ENCODE peak calls at places on chromosomes 5 and 9, in six cellular contexts. R, Y, I, W, P and M are unnamed samples.

GRCh38 chr5:56838409-56839039 is 23.2 kb downstream of the MAP3K1 start:
- DNase-seq in R (no peak), Y (no peak), I (no peak), W (no peak), P (peak; percentile 32), M (no peak)

GRCh38 chr9:34446468-34446891 is 11.9 kb downstream of the FAM219A start:
- DNase-seq in R (no peak), Y (no peak), I (no peak), W (no peak), P (no peak), M (no peak)

GRCh38 chr9:77455312-77455927 is 192.7 kb downstream of the GNA14 start:
- DNase-seq in R (peak; percentile 18), Y (peak; percentile 56), I (peak; percentile 71), W (no peak), P (peak; percentile 39), M (no peak)

GRCh38 chr5:60497706-60498500 is 202.1 kb downstream of the DEPDC1B start:
- DNase-seq in R (no peak), Y (no peak), I (no peak), W (no peak), P (no peak), M (no peak)

GRCh38 chr5:15837584-15838289 is 337.8 kb downstream of the FBXL7 start:
- DNase-seq in R (no peak), Y (no peak), I (no peak), W (no peak), P (no peak), M (no peak)

GRCh38 chr5:122258840-122259239 is 53.2 kb upstream of the SNCAIP start:
- DNase-seq in R (no peak), Y (no peak), I (no peak), W (no peak), P (no peak), M (no peak)

GRCh38 chr5:178394074-178394473 is 161.5 kb upstream of the PHYKPL start:
- DNase-seq in R (no peak), Y (no peak), I (peak; percentile 44), W (no peak), P (no peak), M (no peak)

GRCh38 chr5:149572576-149573231 is 8.6 kb upstream of the ARHGEF37 start:
- DNase-seq in R (no peak), Y (no peak), I (no peak), W (no peak), P (no peak), M (no peak)

GRCh38 chr9:136543830-136544548 is 1.9 kb downstream of the NOTCH1 start:
- DNase-seq in R (peak; percentile 54), Y (no peak), I (no peak), W (no peak), P (peak; percentile 74), M (no peak)

GRCh38 chr9:130445268-130445983 is 665 bp downstream of the ASS1 start:
- DNase-seq in R (no peak), Y (no peak), I (peak; percentile 65), W (peak; percentile 77), P (peak; percentile 66), M (peak; percentile 78)

GRCh38 chr9:13911473-13911872 is 402.5 kb downstream of the NFIB start:
- DNase-seq in R (no peak), Y (no peak), I (no peak), W (no peak), P (no peak), M (no peak)

GRCh38 chr5:103347729-103348128 is 89.2 kb downstream of the MACIR start:
- DNase-seq in R (no peak), Y (no peak), I (no peak), W (no peak), P (no peak), M (no peak)

GRCh38 chr5:65871182-65871581 is 55.2 kb upstream of the ERBIN start:
- DNase-seq in R (no peak), Y (peak; percentile 56), I (no peak), W (no peak), P (no peak), M (no peak)

GRCh38 chr5:137735531-137736284 is at the start of gene KLHL3:
- DNase-seq in R (no peak), Y (no peak), I (peak; percentile 87), W (no peak), P (peak; percentile 60), M (peak; percentile 64)

GRCh38 chr9:101462558-101462957 is 27.0 kb upstream of the ALDOB start:
- DNase-seq in R (no peak), Y (no peak), I (no peak), W (no peak), P (no peak), M (no peak)

DNA sequence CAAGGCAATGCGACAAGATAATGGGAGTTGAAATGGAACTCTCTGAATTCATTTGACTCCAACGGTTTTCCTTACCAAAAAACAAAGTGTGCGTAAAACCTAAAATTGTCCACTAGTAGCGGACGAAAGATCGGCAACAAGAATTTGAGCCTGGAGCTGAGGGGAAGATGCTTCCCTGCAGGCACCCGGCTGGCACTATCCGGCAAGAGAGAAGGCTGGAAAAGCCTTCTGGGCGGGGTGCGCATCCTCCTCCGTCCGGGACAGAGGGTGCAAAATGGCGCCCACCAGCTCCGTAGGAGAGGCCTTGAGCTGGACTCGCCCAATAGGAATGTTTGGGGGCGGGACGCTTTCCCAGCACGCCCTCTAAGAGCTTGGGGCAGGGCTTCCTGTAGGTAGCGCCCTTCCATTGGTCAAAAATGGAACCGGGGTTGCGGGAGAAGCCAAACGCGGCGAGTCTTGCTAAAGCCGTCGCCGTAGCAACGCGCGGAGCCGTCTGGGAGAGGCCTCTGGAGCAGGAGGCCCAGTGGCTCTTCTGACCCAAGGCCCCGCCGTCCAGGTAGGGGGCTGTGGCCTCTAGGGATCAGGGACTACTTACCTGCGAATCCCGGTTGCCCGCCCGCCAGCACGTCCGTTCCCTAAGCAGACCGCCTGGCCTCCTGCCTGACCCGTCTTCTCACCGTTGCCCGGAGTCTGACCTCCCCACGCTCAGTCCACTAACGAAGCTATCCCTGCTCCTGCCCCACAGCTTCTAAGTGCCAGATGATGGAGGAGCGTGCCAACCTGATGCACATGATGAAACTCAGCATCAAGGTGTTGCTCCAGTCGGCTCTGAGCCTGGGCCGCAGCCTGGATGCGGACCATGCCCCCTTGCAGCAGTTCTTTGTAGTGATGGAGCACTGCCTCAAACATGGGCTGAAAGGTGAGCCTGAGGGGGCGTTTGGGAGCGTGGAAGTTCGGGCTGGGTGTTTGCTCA is 9.2 kb downstream of the RUFY1 start:
- DNase-seq in R (peak; percentile 94), Y (peak; percentile 99), I (peak; percentile 91), W (peak; percentile 97), P (peak; percentile 98), M (peak; percentile 99)
- TF ChIP-seq POLR2A in R (peak; percentile 97), Y (peak; percentile 80), I (peak; percentile 98), W (peak; percentile 78), P (peak; percentile 90), M (peak; percentile 86)

GRCh38 chr5:86337667-86338460 is 279.9 kb upstream of the COX7C start:
- DNase-seq in R (no peak), Y (no peak), I (peak; percentile 51), W (no peak), P (no peak), M (no peak)
- TF ChIP-seq CTCF in R (no peak), Y (no peak), I (peak; percentile 34), W (no peak), P (no peak), M (no peak)

DNA sequence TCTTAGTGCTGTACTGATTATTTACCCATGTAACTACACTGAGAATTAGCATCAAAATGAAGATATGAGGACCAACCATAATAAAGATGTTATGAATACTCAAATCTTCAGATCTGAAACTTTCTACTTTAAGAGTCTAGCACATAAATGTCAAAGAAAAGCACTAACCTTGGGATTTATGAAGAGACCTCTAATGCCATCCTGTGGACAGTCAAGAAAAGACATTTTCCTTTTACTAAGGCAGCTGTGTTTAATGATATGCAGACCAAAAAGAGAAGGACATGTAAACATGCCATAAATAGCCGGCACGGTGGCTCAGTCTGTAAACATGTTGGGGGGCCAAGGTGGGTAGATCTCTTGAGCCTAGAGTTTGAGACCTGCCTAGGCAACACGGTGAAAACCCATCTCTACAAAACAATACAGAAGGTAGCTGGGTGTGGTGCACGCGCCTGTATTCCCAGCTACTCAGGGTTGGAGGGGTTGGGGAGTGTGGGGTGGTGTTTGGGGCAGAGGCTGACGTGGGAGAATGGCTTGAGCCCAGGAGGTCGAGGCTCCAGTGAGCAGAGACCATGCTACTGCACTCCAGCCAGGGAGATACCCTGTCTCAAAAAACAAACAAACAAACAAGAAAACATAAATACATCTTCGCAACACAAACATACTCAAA is 266.9 kb upstream of the TYRP1 start:
- DNase-seq in R (no peak), Y (no peak), I (peak; percentile 49), W (no peak), P (no peak), M (no peak)
- H3K4me3 ChIP-seq in R (no peak overlapping the region), Y (no peak overlapping the region), I (no peak overlapping the region), W (no peak overlapping the region), P (no peak overlapping the region), M (no peak overlapping the region)

GRCh38 chr5:111251941-111252340 is 27.8 kb downstream of the CAMK4 start:
- DNase-seq in R (no peak), Y (no peak), I (no peak), W (no peak), P (no peak), M (no peak)

GRCh38 chr5:111248571-111248970 is 24.4 kb downstream of the CAMK4 start:
- DNase-seq in R (no peak), Y (no peak), I (no peak), W (no peak), P (no peak), M (no peak)

GRCh38 chr5:111254613-111255012 is 30.4 kb downstream of the CAMK4 start:
- DNase-seq in R (no peak), Y (no peak), I (no peak), W (no peak), P (no peak), M (no peak)

GRCh38 chr5:111256128-111256527 is 31.9 kb downstream of the CAMK4 start:
- DNase-seq in R (no peak), Y (no peak), I (no peak), W (no peak), P (no peak), M (no peak)

GRCh38 chr5:111252799-111253564 is 28.8 kb downstream of the CAMK4 start:
- DNase-seq in R (no peak), Y (no peak), I (no peak), W (no peak), P (no peak), M (no peak)
- TF ChIP-seq POLR2A in R (no peak), Y (no peak), I (no peak), W (no peak), P (no peak), M (no peak)